ENCODE peak calls at places on chromosomes 12 and 14, in ten cellular contexts. D, G, E, X, C, O, W, K, N and L are unnamed samples.

GRCh38 chr14:102029956-102030355 is 56.9 kb downstream of the HSP90AA1 start:
- DNase-seq in C (no peak), E (no peak), W (peak; percentile 48), O (peak; percentile 90), N (no peak), D (no peak), X (no peak), G (no peak), K (no peak), L (peak; percentile 63)

GRCh38 chr12:111221296-111222026 is 147.4 kb downstream of the PHETA1 start:
- DNase-seq in E (no peak), G (no peak), D (no peak), X (no peak), K (no peak), N (no peak), C (no peak), W (peak; percentile 11), O (no peak), L (no peak)

GRCh38 chr14:32682219-32682618 is 256.5 kb upstream of the NPAS3 start:
- DNase-seq in N (no peak), G (no peak), E (no peak), X (no peak), C (no peak), K (no peak), W (no peak), O (no peak), D (peak; percentile 16), L (no peak)

GRCh38 chr14:64040044-64040443 is 187.2 kb downstream of the SYNE2 start:
- DNase-seq in E (peak; percentile 22), N (no peak), D (no peak), G (no peak), X (no peak), W (peak; percentile 37), C (no peak), O (peak; percentile 44), K (no peak), L (no peak)

GRCh38 chr12:104738371-104738710 is 219.7 kb downstream of the SLC41A2 start:
- DNase-seq in X (no peak), E (no peak), D (no peak), N (no peak), O (no peak), C (no peak), G (no peak), K (no peak), W (no peak), L (no peak)

GRCh38 chr12:14664434-14665023 is 31.9 kb downstream of the GUCY2C start:
- DNase-seq in X (no peak), G (peak; percentile 37), D (no peak), W (peak; percentile 66), K (no peak), O (peak; percentile 35), E (peak; percentile 61), C (peak; percentile 8), N (no peak), L (peak; percentile 45)

GRCh38 chr12:124422142-124422569 is 127.3 kb downstream of the RFLNA start:
- DNase-seq in D (peak; percentile 59), G (no peak), W (peak; percentile 78), X (peak; percentile 58), K (no peak), C (peak; percentile 78), O (no peak), E (no peak), N (peak; percentile 61), L (no peak)

GRCh38 chr12:68148261-68148951 is 11.1 kb downstream of the IFNG start:
- DNase-seq in X (no peak), E (no peak), C (no peak), K (no peak), D (no peak), G (no peak), O (no peak), W (no peak), N (no peak), L (no peak)

GRCh38 chr12:105267711-105268110 is 31.7 kb upstream of the APPL2 start:
- DNase-seq in K (no peak), X (no peak), W (no peak), D (no peak), N (no peak), G (no peak), C (no peak), E (no peak), O (peak; percentile 40), L (no peak)

GRCh38 chr14:35789651-35790050 is 19.4 kb downstream of the RALGAPA1 start:
- DNase-seq in C (no peak), W (no peak), G (no peak), N (no peak), O (peak; percentile 68), D (no peak), X (no peak), E (no peak), K (no peak), L (peak; percentile 50)

GRCh38 chr14:95522556-95522955 is 6.1 kb upstream of the SYNE3 start:
- DNase-seq in C (no peak), K (peak; percentile 4), O (no peak), D (no peak), E (no peak), W (no peak), X (no peak), G (no peak), N (no peak), L (no peak)

GRCh38 chr14:95524706-95525512 is 8.5 kb upstream of the SYNE3 start:
- DNase-seq in X (no peak), D (no peak), N (no peak), O (peak; percentile 71), C (no peak), K (no peak), E (no peak), W (peak; percentile 44), G (peak; percentile 41), L (no peak)

GRCh38 chr14:95522116-95522515 is 5.7 kb upstream of the SYNE3 start:
- DNase-seq in O (no peak), W (no peak), E (no peak), K (peak; percentile 67), G (no peak), C (no peak), D (no peak), X (no peak), N (no peak), L (no peak)

GRCh38 chr14:95523051-95523817 is 6.8 kb upstream of the SYNE3 start:
- DNase-seq in G (no peak), N (no peak), K (peak; percentile 74), E (peak; percentile 81), C (no peak), O (peak; percentile 55), D (no peak), X (peak; percentile 42), W (peak; percentile 32), L (no peak)

GRCh38 chr14:95523818-95524448 is 7.5 kb upstream of the SYNE3 start:
- DNase-seq in E (peak; percentile 83), C (no peak), N (no peak), D (no peak), W (no peak), G (no peak), K (peak; percentile 71), O (peak; percentile 89), X (peak; percentile 54), L (no peak)
- TF ChIP-seq CTCF in E (peak; percentile 22), C (no peak), N (no peak), D (no peak), W (no peak), G (peak; percentile 19), K (no peak), O (no peak), X (peak; percentile 54), L (no peak)

GRCh38 chr12:52007982-52008510 is 1.3 kb downstream of the TAMALIN start:
- DNase-seq in K (no peak), W (no peak), X (no peak), C (no peak), E (no peak), G (no peak), N (no peak), D (no peak), O (no peak), L (no peak)
- H3K27ac ChIP-seq in K (peak overlapping the region; percentile 90), W (no peak overlapping the region), X (no peak overlapping the region), C (no peak overlapping the region), E (no peak overlapping the region), G (no peak overlapping the region), N (peak overlapping the region; percentile 60), D (peak overlapping the region; percentile 94), O (no peak overlapping the region), L (no peak overlapping the region)

GRCh38 chr12:71691504-71692129 is 5.7 kb downstream of the TMEM19 start:
- DNase-seq in N (no peak), D (no peak), K (no peak), E (no peak), O (no peak), C (no peak), X (no peak), G (no peak), W (no peak), L (no peak)
- H3K4me3 ChIP-seq in N (no peak overlapping the region), D (no peak overlapping the region), K (no peak overlapping the region), E (no peak overlapping the region), O (no peak overlapping the region), C (no peak overlapping the region), X (no peak overlapping the region), G (no peak overlapping the region), W (no peak overlapping the region), L (no peak overlapping the region)

GRCh38 chr12:25670076-25671055 is 117.3 kb upstream of the LMNTD1 start:
- DNase-seq in X (no peak), G (no peak), W (peak; percentile 83), K (no peak), O (peak; percentile 32), N (no peak), E (no peak), C (no peak), D (no peak), L (no peak)
- TF ChIP-seq CTCF in X (no peak), G (no peak), W (no peak), K (no peak), O (no peak), N (no peak), E (no peak), C (no peak), D (no peak), L (no peak)

GRCh38 chr12:66062280-66062605 is 68.3 kb downstream of the LLPH start:
- DNase-seq in N (no peak), E (no peak), K (no peak), D (no peak), X (no peak), O (no peak), G (no peak), C (no peak), W (no peak), L (no peak)
- H3K27ac ChIP-seq in N (no peak overlapping the region), E (no peak overlapping the region), K (no peak overlapping the region), D (no peak overlapping the region), X (no peak overlapping the region), O (no peak overlapping the region), G (no peak overlapping the region), C (no peak overlapping the region), W (no peak overlapping the region), L (no peak overlapping the region)